ENCODE peak calls at places on chromosome 9, in six cellular contexts. One of them, this sample, is unnamed.

GRCh38 chr9:136036050-136036449 is 59.0 kb downstream of the NACC2 start:
- DNase-seq in left lung: no peak
- DNase-seq in AG08396: no peak
- DNase-seq in EL: no peak
- DNase-seq in NCI-H345: no peak
- DNase-seq in GM04503: no peak
- DNase-seq in this sample: no peak

GRCh38 chr9:122307925-122308324 is 43.2 kb downstream of the MRRF start:
- DNase-seq in EL: peak
- DNase-seq in GM04503: no peak
- DNase-seq in AG08396: no peak
- DNase-seq in NCI-H345: no peak
- DNase-seq in left lung: no peak
- DNase-seq in this sample: no peak

GRCh38 chr9:106921341-106921899 is 58.5 kb downstream of the ZNF462 start:
- DNase-seq in NCI-H345: peak
- DNase-seq in AG08396: peak
- DNase-seq in GM04503: no peak
- DNase-seq in EL: peak
- DNase-seq in left lung: no peak
- DNase-seq in this sample: no peak

GRCh38 chr9:20117482-20117881 is 328.6 kb upstream of the SLC24A2 start:
- DNase-seq in left lung: no peak
- DNase-seq in AG08396: no peak
- DNase-seq in EL: no peak
- DNase-seq in NCI-H345: no peak
- DNase-seq in GM04503: no peak
- DNase-seq in this sample: no peak

GRCh38 chr9:136138566-136138965 is 19.9 kb upstream of the TMEM250 start:
- DNase-seq in left lung: no peak
- DNase-seq in EL: peak
- DNase-seq in GM04503: no peak
- DNase-seq in AG08396: no peak
- DNase-seq in NCI-H345: peak
- DNase-seq in this sample: peak

GRCh38 chr9:306907-307306 is 92.2 kb downstream of the DOCK8 start:
- DNase-seq in AG08396: no peak
- DNase-seq in left lung: no peak
- DNase-seq in GM04503: no peak
- DNase-seq in EL: no peak
- DNase-seq in NCI-H345: no peak
- DNase-seq in this sample: peak

GRCh38 chr9:114015607-114016006 is 62.5 kb downstream of the AMBP start:
- DNase-seq in left lung: no peak
- DNase-seq in AG08396: no peak
- DNase-seq in EL: no peak
- DNase-seq in GM04503: no peak
- DNase-seq in NCI-H345: no peak
- DNase-seq in this sample: no peak

GRCh38 chr9:385818-386398 is 171.2 kb downstream of the DOCK8 start:
- DNase-seq in left lung: no peak
- DNase-seq in NCI-H345: peak
- DNase-seq in GM04503: peak
- DNase-seq in EL: peak
- DNase-seq in AG08396: peak
- DNase-seq in this sample: no peak

GRCh38 chr9:13239208-13239607 is 40.3 kb downstream of the MPDZ start:
- DNase-seq in EL: no peak
- DNase-seq in left lung: no peak
- DNase-seq in NCI-H345: no peak
- DNase-seq in AG08396: no peak
- DNase-seq in GM04503: no peak
- DNase-seq in this sample: no peak

This sample was measured in HL-60.